ENCODE peak calls at places on chromosomes 6 and 20, in seven cellular contexts. F is AG04450, B is anterior cingulate cortex, Y is H9, N is NCI-H1105, J is ELF-1, L is heart right ventricle. O is an unnamed sample.

GRCh38 chr6:111550953-111551352 is 54.7 kb downstream of the TRAF3IP2 start:
- DNase-seq in F (no peak), B (no peak), Y (no peak), N (peak), J (no peak), L (no peak), O (no peak)

GRCh38 chr6:135251416-135251815 is 70.3 kb downstream of the MYB start:
- DNase-seq in F (no peak), B (no peak), Y (no peak), N (peak), J (peak), L (no peak), O (no peak)

GRCh38 chr6:56540950-56541600 is 101.6 kb downstream of the DST start:
- DNase-seq in F (no peak), B (no peak), Y (no peak), N (no peak), J (no peak), L (no peak), O (peak)

GRCh38 chr6:105678516-105678915 is 275.6 kb upstream of the PREP start:
- DNase-seq in F (no peak), B (no peak), Y (no peak), N (no peak), J (no peak), L (no peak), O (peak)

GRCh38 chr6:30890646-30891449 is 6.5 kb downstream of the DDR1 start:
- DNase-seq in F (no peak), B (no peak), Y (no peak), N (no peak), J (no peak), L (no peak), O (no peak)

GRCh38 chr20:25248501-25249172 is 752 bp downstream of the PYGB start:
- DNase-seq in F (no peak), B (peak), Y (peak), N (no peak), J (peak), L (no peak), O (peak)

GRCh38 chr6:54335871-54336270 is 27.6 kb downstream of the TINAG start:
- DNase-seq in F (peak), B (no peak), Y (no peak), N (no peak), J (peak), L (no peak), O (peak)

GRCh38 chr6:81309841-81310240 is 442.6 kb downstream of the TENT5A start:
- DNase-seq in F (peak), B (no peak), Y (no peak), N (no peak), J (no peak), L (no peak), O (no peak)

GRCh38 chr6:56040271-56040670 is 164.9 kb upstream of the BMP5 start:
- DNase-seq in F (no peak), B (no peak), Y (no peak), N (no peak), J (no peak), L (no peak), O (peak)

GRCh38 chr6:170031684-170032121 is 259.2 kb downstream of the DLL1 start:
- DNase-seq in F (no peak), B (no peak), Y (no peak), N (no peak), J (no peak), L (no peak), O (no peak)

GRCh38 chr20:44594730-44595129 is 12.4 kb downstream of the PKIG start:
- DNase-seq in F (peak), B (no peak), Y (no peak), N (no peak), J (peak), L (peak), O (peak)

GRCh38 chr6:37236921-37237320 is 20.7 kb upstream of the TBC1D22B start:
- DNase-seq in F (no peak), B (no peak), Y (no peak), N (no peak), J (no peak), L (no peak), O (no peak)

GRCh38 chr20:58496429-58496769 is 18.8 kb downstream of the APCDD1L start:
- DNase-seq in F (no peak), B (no peak), Y (peak), N (no peak), J (no peak), L (no peak), O (no peak)

GRCh38 chr20:15609956-15610355 is 963.3 kb downstream of the KIF16B start:
- DNase-seq in F (no peak), B (no peak), Y (no peak), N (no peak), J (no peak), L (no peak), O (no peak)

GRCh38 chr20:53872561-53873248 is 197.7 kb downstream of the BCAS1 start:
- DNase-seq in F (no peak), B (no peak), Y (no peak), N (no peak), J (no peak), L (no peak), O (no peak)

GRCh38 chr6:32984639-32985389 is 16.4 kb downstream of the BRD2 start:
- DNase-seq in F (peak), B (peak), Y (peak), N (peak), J (peak), L (peak), O (peak)

GRCh38 chr6:56657364-56657763 is 14.7 kb upstream of the DST start:
- DNase-seq in F (no peak), B (no peak), Y (no peak), N (no peak), J (no peak), L (no peak), O (no peak)

GRCh38 chr20:49747707-49748524 is 34.2 kb upstream of the B4GALT5 start:
- DNase-seq in F (no peak), B (peak), Y (no peak), N (no peak), J (peak), L (peak), O (no peak)

GRCh38 chr6:110181131-110182027 is 1.2 kb downstream of the CDC40 start:
- DNase-seq in F (no peak), B (no peak), Y (no peak), N (no peak), J (no peak), L (no peak), O (peak)

GRCh38 chr20:33925867-33926266 is 67.8 kb upstream of the RALY start:
- DNase-seq in F (no peak), B (no peak), Y (no peak), N (no peak), J (no peak), L (no peak), O (no peak)

GRCh38 chr6:154245542-154245941 is 111.1 kb downstream of the IPCEF1 start:
- DNase-seq in F (no peak), B (no peak), Y (no peak), N (no peak), J (no peak), L (no peak), O (no peak)

GRCh38 chr6:17086469-17086868 is 15.4 kb upstream of the STMND1 start:
- DNase-seq in F (peak), B (peak), Y (peak), N (peak), J (peak), L (peak), O (peak)

GRCh38 chr6:31203345-31203979 is 33.0 kb upstream of the POU5F1 start:
- DNase-seq in F (no peak), B (no peak), Y (no peak), N (no peak), J (no peak), L (no peak), O (peak)

O was measured in HCEC 1CT.